ENCODE peak calls at places on chromosomes 12 and 14, in six cellular contexts. N is activated T-cell treated with anti-CD3 and anti-CD28 coated beads for 24 hours; J is naive thymus-derived CD4-positive, alpha-beta T cell; U is stimulated activated CD4-positive, alpha-beta T cell treated with anti-CD3 and anti-CD28 coated beads, Interleukin-1b, Interleukin-23, amount 100 ng/mL, for 4 hours; E is pulmonary artery endothelial cell; V is pancreas. A is an unnamed sample.

GRCh38 chr12:49121047-49121696 is 10.0 kb downstream of the TUBA1B start:
- DNase-seq in N (no peak), J (no peak), U (no peak), E (no peak), V (no peak), A (peak; percentile 30)

GRCh38 chr12:32671930-32672785 is 6.9 kb upstream of the DNM1L start:
- DNase-seq in N (no peak), J (no peak), U (no peak), E (peak; percentile 61), V (no peak), A (peak; percentile 45)

GRCh38 chr12:42686514-42687172 is 97.1 kb upstream of the PRICKLE1 start:
- DNase-seq in N (no peak), J (no peak), U (no peak), E (no peak), V (no peak), A (no peak)

GRCh38 chr12:122363782-122364181 is 58.7 kb downstream of the CLIP1 start:
- DNase-seq in N (no peak), J (no peak), U (no peak), E (no peak), V (no peak), A (no peak)

GRCh38 chr14:21455912-21456667 is at the start of gene CHD8:
- DNase-seq in N (peak; percentile 99), J (peak; percentile 100), U (peak; percentile 96), E (peak; percentile 99), V (peak; percentile 100), A (peak; percentile 99)

GRCh38 chr12:76025601-76026575 is 5.7 kb downstream of the PHLDA1 start:
- DNase-seq in N (no peak), J (no peak), U (no peak), E (no peak), V (no peak), A (no peak)

GRCh38 chr14:104657114-104657524 is 32.3 kb upstream of the INF2 start:
- DNase-seq in N (no peak), J (no peak), U (no peak), E (no peak), V (no peak), A (no peak)

GRCh38 chr12:2198088-2198501 is 145.3 kb downstream of the CACNA1C start:
- DNase-seq in N (no peak), J (no peak), U (no peak), E (no peak), V (no peak), A (peak; percentile 88)

GRCh38 chr14:58738189-58738836 is 100.6 kb downstream of the DACT1 start:
- DNase-seq in N (no peak), J (no peak), U (no peak), E (no peak), V (no peak), A (no peak)

GRCh38 chr14:105455766-105456660 is 18.6 kb upstream of the CRIP2 start:
- DNase-seq in N (no peak), J (no peak), U (no peak), E (no peak), V (no peak), A (no peak)

GRCh38 chr12:132566551-132567131 is 43.7 kb downstream of the LRCOL1 start:
- DNase-seq in N (no peak), J (no peak), U (no peak), E (no peak), V (no peak), A (no peak)

GRCh38 chr14:75514673-75515630 is 7.3 kb upstream of the BATF start:
- DNase-seq in N (no peak), J (no peak), U (no peak), E (no peak), V (no peak), A (no peak)

GRCh38 chr14:44154889-44155288 is 352.2 kb downstream of the FSCB start:
- DNase-seq in N (no peak), J (no peak), U (no peak), E (no peak), V (no peak), A (no peak)

GRCh38 chr12:33248364-33248763 is 191.3 kb downstream of the SYT10 start:
- DNase-seq in N (no peak), J (no peak), U (no peak), E (no peak), V (no peak), A (no peak)

GRCh38 chr12:120278137-120279069 is 12.9 kb upstream of the PXN start:
- DNase-seq in N (no peak), J (no peak), U (no peak), E (no peak), V (no peak), A (no peak)

GRCh38 chr14:100201701-100202100 is 37.2 kb upstream of the YY1 start:
- DNase-seq in N (no peak), J (no peak), U (no peak), E (no peak), V (no peak), A (no peak)

A was measured in iPS DF 19.7.